ENCODE peak calls at places on chromosomes 4 and X, in five cellular contexts. Q, Z, C, H and X are unnamed samples.

GRCh38 chr4:141411936-141412335 is 191.2 kb downstream of the ZNF330 start:
- DNase-seq in Q (no peak), Z (no peak), C (no peak), H (no peak), X (no peak)

GRCh38 chr4:182576609-182577289 is 333.5 kb downstream of the TENM3 start:
- DNase-seq in Q (no peak), Z (no peak), C (no peak), H (no peak), X (peak)

GRCh38 chr4:106238819-106239420 is 77.1 kb downstream of the TBCK start:
- DNase-seq in Q (no peak), Z (peak), C (peak), H (no peak), X (peak)

GRCh38 chr4:111562811-111563210 is 582.4 kb upstream of the FAM241A start:
- DNase-seq in Q (no peak), Z (no peak), C (no peak), H (no peak), X (no peak)

GRCh38 chrX:53321216-53321942 is 40.0 kb upstream of the IQSEC2 start:
- DNase-seq in Q (no peak), Z (no peak), C (no peak), H (no peak), X (no peak)

GRCh38 chrX:104310084-104310483 is 55.4 kb upstream of the ESX1 start:
- DNase-seq in Q (no peak), Z (no peak), C (peak), H (no peak), X (peak)

GRCh38 chr4:26931961-26932360 is 71.3 kb downstream of the STIM2 start:
- DNase-seq in Q (no peak), Z (no peak), C (peak), H (no peak), X (no peak)

GRCh38 chr4:154049457-154050181 is 260.7 kb upstream of the SFRP2 start:
- DNase-seq in Q (no peak), Z (peak), C (peak), H (no peak), X (peak)

GRCh38 chrX:147953976-147954375 is 27.2 kb upstream of the FMR1NB start:
- DNase-seq in Q (no peak), Z (no peak), C (no peak), H (no peak), X (no peak)

GRCh38 chr4:143653031-143653430 is 47.4 kb downstream of the FREM3 start:
- DNase-seq in Q (no peak), Z (no peak), C (peak), H (no peak), X (peak)

DNA sequence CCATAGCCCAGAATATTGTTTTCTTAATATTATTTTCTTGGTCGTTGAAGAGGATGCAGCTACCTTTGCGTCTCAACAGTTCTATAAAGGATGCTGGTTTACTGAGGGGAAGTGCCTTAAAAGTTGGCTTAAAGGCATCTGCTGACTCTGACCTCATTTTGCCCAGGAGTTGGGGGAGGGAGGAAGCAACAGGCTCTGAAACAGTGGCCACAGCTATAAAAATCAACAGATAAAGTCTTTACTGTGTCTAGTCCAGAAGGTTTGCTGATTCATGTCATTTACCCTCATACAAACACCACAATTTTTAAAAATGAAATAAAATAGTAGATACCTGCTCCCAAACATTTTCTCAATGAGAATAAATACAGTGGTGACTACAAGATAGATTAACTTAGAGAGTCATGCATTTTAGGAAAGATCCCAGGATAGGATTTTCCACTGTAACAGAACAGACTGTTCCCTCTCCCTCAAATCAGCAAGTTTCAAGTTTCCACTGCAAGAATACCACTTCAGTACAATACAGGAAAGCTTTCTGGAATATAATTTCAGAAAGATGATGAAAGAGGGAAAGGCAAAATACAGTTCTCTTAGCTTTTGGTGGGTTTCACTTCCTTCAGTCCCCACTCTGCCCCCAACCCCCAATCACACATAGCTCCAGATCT is 1.9 kb downstream of the PHKA1 start:
- DNase-seq in Q (no peak), Z (no peak), C (peak), H (no peak), X (peak)
- H3K4me3 ChIP-seq in Q (no peak), Z (no peak), C (no peak), H (no peak), X (no peak)

GRCh38 chr4:89660851-89661250 is 176.1 kb downstream of the SNCA start:
- DNase-seq in Q (no peak), Z (no peak), C (peak), H (no peak), X (no peak)

GRCh38 chr4:89658701-89659024 is 178.3 kb downstream of the SNCA start:
- DNase-seq in Q (no peak), Z (no peak), C (no peak), H (no peak), X (no peak)

GRCh38 chr4:89660444-89660843 is 176.5 kb downstream of the SNCA start:
- DNase-seq in Q (no peak), Z (no peak), C (no peak), H (no peak), X (no peak)

GRCh38 chr4:89661490-89661889 is 175.5 kb downstream of the SNCA start:
- DNase-seq in Q (no peak), Z (peak), C (peak), H (no peak), X (peak)

GRCh38 chr4:89657931-89658700 is 178.8 kb downstream of the SNCA start:
- DNase-seq in Q (no peak), Z (peak), C (peak), H (no peak), X (peak)
- H3K4me3 ChIP-seq in Q (no peak), Z (no peak), C (no peak), H (no peak), X (no peak)

DNA sequence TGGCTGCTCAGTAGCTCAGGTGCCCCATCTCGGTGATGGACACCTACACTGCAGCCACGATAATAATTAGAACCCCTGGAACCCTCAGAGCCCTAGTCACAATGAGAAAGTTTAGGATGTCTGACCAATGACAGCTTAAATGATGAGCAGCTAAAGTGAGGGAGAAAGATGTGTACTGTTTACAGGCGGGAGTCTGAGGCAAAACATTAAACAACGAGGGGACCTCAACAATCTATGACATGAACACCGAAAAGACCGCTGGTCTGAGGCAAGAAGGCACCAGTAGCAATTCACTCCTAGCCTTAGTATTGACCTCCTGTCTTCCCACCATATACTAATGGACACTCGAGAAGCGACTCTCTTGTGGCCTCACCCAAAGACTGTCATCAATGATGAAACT is 369.5 kb upstream of the SMIM31 start:
- DNase-seq in Q (no peak), Z (no peak), C (no peak), H (no peak), X (no peak)
- H3K4me3 ChIP-seq in Q (no peak), Z (no peak), C (no peak), H (no peak), X (no peak)

DNA sequence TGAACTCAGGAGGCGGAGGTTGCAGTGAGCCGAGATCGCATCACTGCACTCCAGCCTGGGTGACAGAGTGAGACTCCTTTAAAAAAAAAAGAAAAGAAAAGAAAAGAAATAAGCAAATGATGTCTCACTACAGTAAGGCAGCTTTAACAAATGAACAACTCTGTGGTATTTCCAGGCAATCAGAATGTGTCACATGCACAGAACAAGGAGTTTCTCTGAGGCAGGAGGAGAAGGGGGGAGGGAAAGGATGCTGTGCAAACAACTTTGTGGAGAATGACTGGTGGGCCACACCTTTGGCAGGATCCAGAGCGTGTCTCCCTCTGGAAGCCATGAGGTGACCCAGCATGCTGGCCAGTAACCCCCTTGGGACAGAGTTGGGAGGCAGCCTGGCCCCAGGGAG is 57.6 kb downstream of the RAI2 start:
- DNase-seq in Q (no peak), Z (no peak), C (no peak), H (no peak), X (no peak)
- H3K4me3 ChIP-seq in Q (no peak), Z (no peak), C (no peak), H (no peak), X (no peak)

DNA sequence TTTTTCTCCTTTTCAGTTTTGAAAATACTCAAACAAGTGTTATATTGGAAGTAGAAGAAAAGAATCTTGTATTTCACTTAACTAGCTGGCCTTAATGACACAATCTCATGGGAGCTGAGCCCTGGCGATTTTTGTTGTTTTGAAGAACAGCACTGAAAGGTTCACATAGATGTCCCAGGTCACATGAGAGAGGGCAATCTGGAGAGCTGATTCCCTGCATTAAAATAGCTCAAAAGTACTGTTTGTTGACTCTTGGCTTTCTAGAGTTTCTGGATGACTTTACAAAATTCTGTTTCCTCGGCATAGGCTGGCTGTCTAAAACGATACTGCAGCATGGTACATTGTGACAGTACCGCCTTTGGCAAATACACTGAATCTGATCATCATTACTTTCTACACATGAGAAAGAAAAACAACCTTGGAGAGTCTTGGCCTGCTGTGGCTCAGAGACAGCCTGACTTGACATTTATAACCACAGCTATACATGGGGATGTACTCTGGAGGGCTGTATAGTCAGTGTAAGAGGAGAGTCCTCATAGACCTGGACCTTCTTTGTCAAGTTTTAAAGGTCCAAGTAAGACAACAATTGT is 119.8 kb upstream of the PDLIM3 start:
- DNase-seq in Q (no peak), Z (no peak), C (no peak), H (no peak), X (no peak)
- H3K4me3 ChIP-seq in Q (peak), Z (no peak), C (no peak), H (peak), X (no peak)

DNA sequence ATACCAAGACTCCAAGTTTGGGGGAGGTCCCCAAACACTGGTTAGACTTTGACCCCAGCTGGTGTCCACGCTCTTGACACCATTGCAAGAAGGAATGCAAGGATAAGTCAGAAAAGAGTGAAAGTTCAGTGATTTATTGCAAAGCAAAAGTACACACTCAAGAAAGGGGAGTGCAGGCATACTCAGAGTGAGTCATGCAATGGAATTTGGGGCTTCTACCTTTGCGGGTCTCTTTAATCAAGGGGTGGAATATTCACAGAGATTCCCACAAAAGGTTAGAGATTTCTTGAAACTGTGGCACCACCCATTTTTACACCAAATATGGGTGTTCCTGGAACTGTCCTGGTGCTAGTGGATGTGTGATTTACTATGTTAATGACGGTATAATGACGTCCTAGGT is 5.2 kb upstream of the SMIM10L2A start:
- DNase-seq in Q (no peak), Z (no peak), C (no peak), H (no peak), X (no peak)
- H3K4me3 ChIP-seq in Q (no peak), Z (no peak), C (no peak), H (no peak), X (no peak)

GRCh38 chr4:53905935-53906377 is 158.4 kb downstream of the CHIC2 start:
- DNase-seq in Q (no peak), Z (no peak), C (peak), H (no peak), X (peak)
- H3K4me3 ChIP-seq in Q (peak), Z (peak), C (peak), H (peak), X (peak)

GRCh38 chrX:8037593-8038348 is 110.6 kb upstream of the PNPLA4 start:
- DNase-seq in Q (no peak), Z (no peak), C (no peak), H (no peak), X (no peak)
- H3K4me3 ChIP-seq in Q (no peak), Z (no peak), C (no peak), H (no peak), X (no peak)

DNA sequence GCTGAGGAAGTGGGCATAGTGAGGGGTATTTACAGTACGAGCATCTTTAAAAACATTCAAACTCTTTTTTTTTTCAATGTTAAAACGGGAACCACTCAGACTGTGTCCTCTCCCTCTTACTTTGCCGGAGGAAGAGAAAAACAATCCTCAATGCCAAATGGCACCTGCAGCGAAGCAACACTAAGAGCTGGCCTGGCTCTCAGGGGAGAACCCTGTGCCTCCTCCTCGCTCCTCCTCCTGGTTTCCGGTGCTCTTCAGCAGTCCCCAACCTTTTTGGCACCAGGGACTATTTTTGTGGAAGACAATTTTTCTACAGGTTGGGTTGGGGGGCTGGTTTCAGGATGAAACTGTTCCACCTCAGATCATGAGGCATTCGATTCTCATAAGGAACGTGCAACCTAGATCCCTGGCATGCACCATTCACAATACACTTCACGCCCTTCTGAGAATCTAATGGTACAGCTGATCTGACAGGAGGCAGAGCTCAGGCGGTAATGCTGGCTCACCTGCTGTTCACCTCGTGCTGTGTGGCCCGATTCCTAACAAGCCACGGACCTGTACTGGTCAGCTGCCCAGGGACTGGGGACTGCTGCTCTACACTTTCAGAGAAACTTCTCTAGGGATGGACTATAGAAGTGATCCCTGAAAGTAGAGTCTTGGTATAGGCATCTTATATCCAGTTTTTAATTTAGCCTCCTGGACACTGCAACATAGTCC is 404.1 kb downstream of the RAPGEF2 start:
- DNase-seq in Q (no peak), Z (no peak), C (no peak), H (no peak), X (no peak)
- H3K4me3 ChIP-seq in Q (no peak), Z (no peak), C (no peak), H (no peak), X (no peak)